ENCODE peak calls at places on chromosomes 5 and 9, in ten cellular contexts. C is neural progenitor cell, Q is mesendoderm, A is A549, W is HCT116, E is PC-3, N is H1, H is mammary epithelial cell, M is fibroblast of lung, S is DND-41. P is an unnamed sample.

GRCh38 chr5:80930940-80931339 is 29.2 kb upstream of the RASGRF2 start:
- DNase-seq in H (no peak), Q (no peak), S (no peak), A (no peak), C (no peak), N (no peak), E (no peak), M (no peak), W (no peak), P (no peak)

GRCh38 chr5:95823738-95824609 is 1.4 kb upstream of the GLRX start:
- DNase-seq in A (peak; percentile 90), M (peak; percentile 96), Q (peak; percentile 56), H (no peak), S (peak; percentile 92), C (no peak), W (peak; percentile 85), E (peak; percentile 92), N (no peak), P (peak; percentile 89)

GRCh38 chr5:159002201-159002600 is 97.5 kb downstream of the EBF1 start:
- DNase-seq in H (no peak), W (no peak), A (no peak), Q (no peak), M (no peak), S (no peak), N (no peak), C (no peak), E (no peak), P (no peak)

GRCh38 chr5:176541338-176542134 is 4.3 kb upstream of the RNF44 start:
- DNase-seq in E (peak; percentile 31), C (peak; percentile 62), S (peak; percentile 82), N (peak; percentile 81), M (peak; percentile 32), H (peak; percentile 69), A (no peak), W (no peak), Q (peak; percentile 90), P (peak; percentile 65)

GRCh38 chr5:125410501-125411162 is 664.2 kb upstream of the ZNF608 start:
- DNase-seq in N (no peak), S (no peak), W (no peak), M (peak; percentile 90), C (no peak), Q (no peak), E (peak; percentile 46), A (no peak), H (peak; percentile 46), P (no peak)

GRCh38 chr9:132164604-132165362 is 2.9 kb downstream of the NTNG2 start:
- DNase-seq in E (no peak), C (peak; percentile 43), S (no peak), Q (no peak), M (no peak), N (no peak), A (no peak), W (no peak), H (no peak), P (peak; percentile 12)

GRCh38 chr5:10635257-10635860 is 71.5 kb downstream of the ANKRD33B start:
- DNase-seq in W (peak; percentile 10), A (no peak), H (peak; percentile 14), M (peak; percentile 81), E (peak; percentile 92), S (no peak), Q (no peak), N (peak; percentile 49), C (no peak), P (no peak)

GRCh38 chr9:94941211-94941875 is 214.8 kb downstream of the AOPEP start:
- DNase-seq in M (peak; percentile 47), A (peak; percentile 47), C (no peak), N (no peak), W (no peak), Q (no peak), S (no peak), E (no peak), H (no peak), P (peak; percentile 94)

GRCh38 chr9:27412963-27413362 is 111.1 kb upstream of the IFNK start:
- DNase-seq in H (no peak), C (no peak), M (no peak), W (no peak), A (no peak), E (no peak), S (no peak), N (no peak), Q (no peak), P (no peak)
- H3K4me3 ChIP-seq in H (peak overlapping the region; percentile 60), C (no peak overlapping the region), M (peak overlapping the region; percentile 63), W (no peak overlapping the region), A (no peak overlapping the region), E (no peak overlapping the region), S (no peak overlapping the region), N (no peak overlapping the region), Q (no peak overlapping the region), P (no peak overlapping the region)

DNA sequence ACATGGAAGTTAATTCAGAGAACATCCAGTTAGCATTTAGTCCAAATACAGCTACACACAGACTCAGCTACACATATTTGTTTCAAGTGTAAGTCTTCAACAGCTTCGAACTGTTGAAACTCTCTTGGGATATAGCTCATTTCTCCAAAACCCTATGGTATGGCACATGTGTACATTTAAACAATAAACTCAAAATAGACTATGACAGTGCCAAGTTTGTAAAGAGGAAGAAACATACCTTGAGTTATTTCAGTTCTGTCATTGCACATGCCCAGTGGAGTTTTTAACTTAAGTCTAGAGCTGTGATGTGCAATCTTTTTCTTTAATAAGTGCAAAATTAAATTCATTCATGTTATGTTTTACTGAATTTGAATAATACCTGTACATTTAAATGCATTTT is 155.1 kb upstream of the RAI14 start:
- DNase-seq in E (no peak), H (no peak), C (no peak), A (no peak), N (no peak), M (no peak), Q (no peak), S (no peak), W (no peak), P (no peak)
- H3K4me2 ChIP-seq in E (no peak overlapping the region), H (no peak overlapping the region), C (no peak overlapping the region), A (no peak overlapping the region), N (no peak overlapping the region), M (no peak overlapping the region), Q (no peak overlapping the region), S (no peak overlapping the region), W (no peak overlapping the region), P (no peak overlapping the region)

GRCh38 chr9:86978413-86978812 is 31.1 kb upstream of the GAS1 start:
- DNase-seq in A (no peak), Q (no peak), W (no peak), S (no peak), M (peak; percentile 19), C (no peak), E (no peak), N (no peak), H (no peak), P (no peak)
- H3K4me3 ChIP-seq in A (no peak overlapping the region), Q (no peak overlapping the region), W (no peak overlapping the region), S (no peak overlapping the region), M (no peak overlapping the region), C (no peak overlapping the region), E (no peak overlapping the region), N (no peak overlapping the region), H (no peak overlapping the region), P (no peak overlapping the region)

DNA sequence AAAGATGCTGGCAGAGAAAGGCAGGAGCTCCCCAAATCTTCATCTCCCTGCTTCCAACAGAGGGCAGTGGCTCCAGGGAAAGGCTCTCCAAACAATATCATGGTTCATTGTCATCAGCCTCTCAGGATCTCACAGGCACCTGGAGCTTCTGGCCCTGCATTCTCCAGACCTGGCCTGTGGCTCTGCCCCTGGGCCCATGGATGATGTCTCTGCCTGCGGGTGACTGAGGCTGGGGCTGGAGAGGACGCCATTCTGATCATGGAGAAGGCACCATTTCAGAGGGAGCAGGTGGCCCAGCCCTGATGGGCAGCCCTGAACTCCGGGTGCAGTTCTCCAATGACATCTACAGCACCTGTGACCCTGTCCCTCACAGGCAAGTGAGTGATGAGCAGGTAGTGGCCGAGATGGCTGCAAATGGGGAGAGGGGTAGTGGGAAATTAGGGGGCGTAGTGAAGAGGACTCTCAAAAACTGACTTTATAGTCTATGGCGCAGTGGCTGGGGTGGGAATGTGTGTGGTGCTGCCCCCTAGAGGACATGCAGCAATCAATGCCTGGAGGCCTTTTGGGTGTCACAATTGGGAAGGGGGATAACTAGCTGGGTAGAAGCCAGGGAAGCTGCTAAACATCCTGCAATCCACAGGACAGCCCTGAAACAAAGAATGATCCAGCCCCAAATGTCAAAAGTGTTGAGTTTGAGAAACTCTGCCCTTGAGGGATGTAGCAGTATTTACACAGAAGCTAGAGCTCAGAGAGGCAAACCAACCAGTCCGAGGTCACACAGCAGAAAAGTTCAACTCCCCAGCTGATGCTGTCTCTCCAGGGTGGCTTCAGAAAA is 3.2 kb downstream of the SH3PXD2B start:
- DNase-seq in W (no peak), M (no peak), N (peak; percentile 81), E (peak; percentile 35), Q (peak; percentile 75), H (no peak), S (peak; percentile 54), A (peak; percentile 71), C (peak; percentile 60), P (no peak)
- H3K4me2 ChIP-seq in W (peak overlapping the region; percentile 99), M (no peak overlapping the region), N (no peak overlapping the region), E (peak overlapping the region; percentile 46), Q (no peak overlapping the region), H (no peak overlapping the region), S (no peak overlapping the region), A (peak overlapping the region; percentile 21), C (no peak overlapping the region), P (no peak overlapping the region)

DNA sequence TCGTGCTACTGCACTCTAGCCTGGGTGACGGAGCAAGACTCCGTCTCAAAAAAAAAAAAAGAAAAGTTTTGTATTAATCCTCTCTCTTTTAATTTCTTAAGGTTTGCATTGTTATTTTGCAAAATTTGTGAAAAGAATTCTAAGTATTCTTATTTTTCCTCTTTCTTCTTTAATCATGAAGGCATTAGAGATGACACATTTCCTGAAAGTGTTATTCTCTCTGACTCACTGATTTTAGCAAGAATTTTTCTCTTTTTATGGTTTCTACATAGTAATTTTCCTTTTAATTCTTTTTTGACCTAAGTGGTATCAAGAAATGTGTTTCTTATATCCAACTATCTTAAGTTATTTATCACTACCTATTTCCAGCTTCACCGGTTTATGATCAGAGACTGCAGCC is 78.0 kb downstream of the NSUN2 start:
- DNase-seq in M (no peak), H (no peak), E (no peak), Q (no peak), S (no peak), W (no peak), N (no peak), A (no peak), C (no peak), P (no peak)
- H3K4me3 ChIP-seq in M (no peak overlapping the region), H (no peak overlapping the region), E (no peak overlapping the region), Q (no peak overlapping the region), S (no peak overlapping the region), W (no peak overlapping the region), N (no peak overlapping the region), A (no peak overlapping the region), C (no peak overlapping the region), P (no peak overlapping the region)